ENCODE peak calls at places on chromosomes 12 and 14, in five cellular contexts. M is transverse colon, Q is tibial nerve, B is A549, N is stomach. E is an unnamed sample.

GRCh38 chr12:92543359-92543758 is 159.4 kb upstream of the PLEKHG7 start:
- DNase-seq in N (peak; percentile 44), B (no peak), M (peak; percentile 29), Q (no peak), E (no peak)

GRCh38 chr14:96581902-96582640 is 79.9 kb downstream of the PAPOLA start:
- DNase-seq in N (no peak), M (no peak), Q (no peak), B (no peak), E (no peak)

GRCh38 chr14:49585803-49586672 is at the start of gene RPS29:
- DNase-seq in B (peak; percentile 99), N (peak; percentile 99), M (peak; percentile 98), Q (peak; percentile 97), E (peak; percentile 99)

GRCh38 chr14:91329615-91330014 is 85.1 kb upstream of the GPR68 start:
- DNase-seq in N (no peak), Q (no peak), M (no peak), B (no peak), E (no peak)

GRCh38 chr14:56686416-56686815 is 106.8 kb downstream of the TMEM260 start:
- DNase-seq in M (peak; percentile 8), Q (no peak), B (no peak), N (peak; percentile 41), E (no peak)

GRCh38 chr12:93441111-93441616 is 583 bp downstream of the UBE2N start:
- DNase-seq in B (peak; percentile 23), N (peak; percentile 31), Q (no peak), M (peak; percentile 56), E (no peak)

GRCh38 chr12:72288436-72288835 is 16.3 kb downstream of the TRHDE start:
- DNase-seq in Q (no peak), B (no peak), M (no peak), N (no peak), E (no peak)

GRCh38 chr12:119869720-119870119 is 7.4 kb downstream of the CIT start:
- DNase-seq in N (no peak), B (peak; percentile 77), Q (no peak), M (no peak), E (no peak)

GRCh38 chr12:95630496-95630895 is 79.2 kb upstream of the USP44 start:
- DNase-seq in M (no peak), Q (no peak), B (no peak), N (no peak), E (no peak)

GRCh38 chr12:29537292-29537691 is 39.8 kb upstream of the OVCH1 start:
- DNase-seq in B (no peak), Q (no peak), M (no peak), N (no peak), E (no peak)

GRCh38 chr14:25032092-25032784 is 17.7 kb downstream of the STXBP6 start:
- DNase-seq in M (no peak), Q (no peak), N (no peak), B (peak; percentile 64), E (no peak)

GRCh38 chr12:46664771-46665287 is 161.0 kb downstream of the SLC38A4 start:
- DNase-seq in M (no peak), Q (no peak), N (no peak), B (peak; percentile 76), E (no peak)

GRCh38 chr12:101501410-101502045 is 26.4 kb downstream of the SPIC start:
- DNase-seq in M (no peak), Q (no peak), N (no peak), B (no peak), E (no peak)

GRCh38 chr12:113183030-113183589 is 2.2 kb downstream of the DDX54 start:
- DNase-seq in N (no peak), M (no peak), Q (no peak), B (no peak), E (no peak)

GRCh38 chr14:93219103-93219726 is 12.2 kb downstream of the UBR7 start:
- DNase-seq in B (peak; percentile 80), Q (no peak), M (peak; percentile 46), N (peak; percentile 59), E (no peak)

DNA sequence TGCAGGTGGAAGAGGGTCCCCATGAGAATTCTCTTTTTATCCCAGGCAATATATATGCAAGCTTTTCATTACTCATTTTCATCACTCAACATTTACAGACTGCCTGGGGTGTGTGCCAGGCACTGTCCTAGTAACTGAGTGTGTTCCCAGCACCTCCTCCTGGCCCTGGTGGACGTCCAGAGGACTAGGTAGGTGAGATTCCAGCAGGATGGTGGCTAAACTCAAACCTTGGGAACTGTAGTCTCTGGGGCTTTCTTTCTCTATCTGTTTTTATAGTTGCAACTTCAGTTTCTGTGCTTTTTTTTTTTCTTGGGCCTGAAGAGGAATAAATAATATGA is 63.8 kb downstream of the SUSD6 start:
- DNase-seq in M (no peak), Q (no peak), N (peak; percentile 35), B (no peak), E (no peak)
- TF ChIP-seq EP300 in M (no peak), Q (no peak), N (no peak), B (no peak), E (no peak)

DNA sequence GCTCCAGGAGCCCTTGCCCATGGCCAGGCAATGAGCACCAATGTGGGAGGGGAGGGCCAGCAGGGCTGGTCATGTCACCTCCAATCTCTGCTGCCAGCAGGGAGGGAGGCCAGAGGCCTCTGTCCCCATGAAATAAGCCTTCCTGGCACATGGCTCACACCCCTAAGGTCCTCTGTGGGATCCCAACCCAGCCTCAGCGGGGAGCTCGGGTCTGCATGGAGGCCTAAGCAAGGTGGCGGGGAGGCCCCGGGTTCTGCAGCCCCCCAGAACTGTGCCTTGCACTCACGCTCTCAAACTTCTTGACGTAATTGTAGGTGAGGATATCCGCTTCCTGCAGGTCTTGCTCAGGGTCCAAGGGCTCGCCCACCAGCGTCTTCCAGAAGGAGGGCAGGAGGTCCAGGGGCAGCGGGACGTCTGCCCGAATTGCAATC is 41.7 kb downstream of the TRAFD1 start:
- DNase-seq in M (no peak), Q (no peak), B (no peak), N (no peak), E (peak; percentile 46)
- TF ChIP-seq POLR2A in M (no peak), Q (no peak), B (no peak), N (no peak), E (no peak)

DNA sequence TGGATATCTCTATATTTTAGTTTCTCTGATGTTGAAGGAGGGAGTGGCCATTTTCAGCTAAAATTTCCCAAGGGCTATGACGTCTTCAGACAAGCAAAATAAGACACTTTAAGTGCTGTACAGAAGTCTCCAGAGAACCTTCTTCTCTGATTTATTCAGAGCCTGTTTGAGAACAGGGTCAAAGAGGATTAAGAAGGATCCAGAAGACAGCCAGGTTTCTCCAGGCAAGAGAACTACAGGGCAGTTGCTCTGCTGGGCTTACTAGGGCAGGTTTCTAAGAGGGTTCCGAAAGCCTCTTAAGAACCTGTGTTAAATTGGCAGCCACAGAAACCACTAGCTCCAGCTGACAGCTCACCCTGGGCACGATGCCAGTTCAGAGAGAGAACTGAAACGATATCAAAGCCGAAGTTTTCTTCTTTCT is 1.2 kb downstream of the MGP start:
- DNase-seq in M (peak; percentile 83), Q (peak; percentile 79), B (no peak), N (peak; percentile 84), E (peak; percentile 95)
- H3K27ac ChIP-seq in M (peak overlapping the region; percentile 76), Q (peak overlapping the region; percentile 69), B (no peak overlapping the region), N (peak overlapping the region; percentile 75), E (peak overlapping the region; percentile 82)

DNA sequence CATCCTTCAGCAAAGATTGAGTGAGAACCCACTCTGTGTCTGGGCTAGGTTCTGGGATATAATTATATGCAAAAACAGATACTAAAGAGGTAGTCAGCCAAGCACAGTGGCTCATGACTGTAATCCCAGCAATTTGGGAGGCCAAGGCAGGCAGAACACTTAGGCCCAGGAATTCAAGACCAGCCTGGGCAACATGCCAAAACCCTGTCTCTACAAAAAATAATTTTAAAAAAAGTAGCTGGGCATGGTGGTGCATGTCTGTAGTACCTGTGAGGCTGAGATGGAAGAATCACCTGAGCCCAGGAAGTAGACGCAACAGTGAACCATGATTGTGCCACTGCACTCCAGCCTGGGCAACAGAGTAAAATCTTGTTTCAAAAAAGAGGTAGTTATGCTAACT is 237.5 kb upstream of the HMGA2 start:
- DNase-seq in B (no peak), M (no peak), Q (no peak), N (no peak), E (no peak)
- TF ChIP-seq EP300 in B (no peak), M (no peak), Q (no peak), N (no peak), E (no peak)

GRCh38 chr14:83799230-83799629 is 1730.7 kb upstream of the FLRT2 start:
- DNase-seq in M (no peak), Q (no peak), N (no peak), B (no peak), E (no peak)
- TF ChIP-seq POLR2A in M (no peak), Q (no peak), N (no peak), B (no peak), E (no peak)

DNA sequence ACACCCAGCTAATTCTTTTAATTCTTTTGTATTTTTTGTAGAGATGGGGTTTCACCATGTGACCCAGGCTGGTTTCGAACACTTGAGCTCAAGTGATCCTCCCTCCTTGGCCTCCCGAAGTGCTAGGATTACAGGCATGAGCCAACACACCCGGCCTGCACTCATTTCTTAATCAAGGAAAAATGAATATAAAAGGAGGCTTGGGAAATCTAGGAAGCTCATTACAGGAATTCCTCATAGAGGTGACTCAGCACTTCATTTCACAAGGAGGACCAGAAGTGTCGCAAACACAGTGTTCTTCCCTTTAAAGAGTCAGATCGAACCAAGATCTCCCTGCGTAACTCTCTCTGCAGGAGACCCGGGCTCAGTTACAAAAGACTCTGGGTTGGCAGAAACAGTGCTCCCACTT is 30.3 kb downstream of the NFKBIA start:
- DNase-seq in Q (peak; percentile 46), N (peak; percentile 51), B (peak; percentile 96), M (peak; percentile 54), E (peak; percentile 83)
- H3K27ac ChIP-seq in Q (no peak overlapping the region), N (peak overlapping the region; percentile 65), B (peak overlapping the region; percentile 91), M (peak overlapping the region; percentile 19), E (peak overlapping the region; percentile 43)

DNA sequence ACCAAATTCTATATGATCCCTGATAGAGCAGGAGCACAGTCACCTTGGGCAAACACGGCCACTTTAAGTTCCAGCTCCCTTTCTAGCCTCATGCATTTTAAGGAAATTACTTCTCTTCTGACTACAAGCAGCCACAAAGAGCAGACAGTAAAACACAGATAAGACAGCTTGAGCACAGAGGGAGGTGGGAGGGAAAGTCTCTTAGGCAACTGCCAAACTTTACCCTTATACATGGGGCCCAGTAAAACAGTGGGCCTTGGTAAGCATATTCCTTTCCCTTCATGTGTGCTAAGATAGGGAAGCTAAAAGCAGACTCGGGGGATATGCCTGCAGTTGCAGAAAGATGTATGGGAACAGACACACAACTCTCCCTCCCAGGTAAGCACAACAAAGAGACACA is 235.9 kb downstream of the CPNE8 start:
- DNase-seq in M (no peak), N (no peak), Q (no peak), B (no peak), E (no peak)
- TF ChIP-seq EP300 in M (no peak), N (no peak), Q (no peak), B (no peak), E (no peak)

DNA sequence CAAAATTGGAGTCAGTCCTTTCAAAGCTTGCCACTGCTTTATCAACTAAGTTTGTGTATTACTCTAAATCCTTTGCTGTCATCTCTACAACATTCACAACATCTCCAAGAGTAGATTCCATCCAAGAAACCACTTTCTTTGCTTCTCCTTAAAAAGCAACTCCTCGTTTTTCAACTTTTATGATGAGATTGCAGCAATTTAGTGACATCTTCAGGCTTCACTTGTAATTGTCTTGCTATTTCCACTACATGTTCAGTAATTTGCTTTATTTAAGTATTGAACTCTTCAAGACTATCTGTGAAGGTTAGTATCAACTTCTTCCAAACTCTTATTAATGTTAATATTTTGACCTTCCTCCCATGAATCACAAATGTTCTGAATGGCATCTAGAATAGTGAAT is 747.9 kb downstream of the TMTC2 start:
- DNase-seq in N (no peak), B (no peak), Q (no peak), M (no peak), E (no peak)
- TF ChIP-seq POLR2A in N (no peak), B (no peak), Q (no peak), M (no peak), E (no peak)

GRCh38 chr12:132491349-132491663 is 1.4 kb downstream of the FBRSL1 start:
- DNase-seq in Q (no peak), N (no peak), M (no peak), B (no peak), E (no peak)
- H3K27ac ChIP-seq in Q (peak overlapping the region; percentile 68), N (peak overlapping the region; percentile 61), M (peak overlapping the region; percentile 75), B (peak overlapping the region; percentile 92), E (peak overlapping the region; percentile 22)

E was measured in sigmoid colon.